ENCODE peak calls at places on chromosomes 12 and 14, in five cellular contexts. K is Peyer's patch, F is psoas muscle, J is fibroblast of lung, Z is stomach. O is an unnamed sample.

GRCh38 chr14:64998455-64998931 is 11.8 kb downstream of the FNTB start:
- DNase-seq in K (no peak), F (no peak), J (no peak), Z (no peak), O (no peak)

GRCh38 chr14:93787465-93788306 is 599 bp downstream of the PRIMA1 start:
- DNase-seq in K (no peak), F (no peak), J (no peak), Z (no peak), O (no peak)

GRCh38 chr12:104687823-104688573 is 231.2 kb downstream of the CHST11 start:
- DNase-seq in K (no peak), F (no peak), J (no peak), Z (no peak), O (no peak)

GRCh38 chr12:52230364-52231281 is 2.4 kb upstream of the KRT7 start:
- DNase-seq in K (no peak), F (no peak), J (peak; percentile 72), Z (no peak), O (no peak)

GRCh38 chr12:87107270-87107669 is 851.1 kb upstream of the MGAT4C start:
- DNase-seq in K (no peak), F (no peak), J (no peak), Z (no peak), O (no peak)

GRCh38 chr12:118541071-118541470 is 164.7 kb downstream of the SUDS3 start:
- DNase-seq in K (no peak), F (no peak), J (no peak), Z (no peak), O (no peak)

GRCh38 chr14:72607386-72608125 is 286.3 kb downstream of the DPF3 start:
- DNase-seq in K (no peak), F (no peak), J (peak; percentile 14), Z (no peak), O (peak; percentile 7)

GRCh38 chr14:102215071-102215470 is 75.4 kb downstream of the WDR20 start:
- DNase-seq in K (no peak), F (no peak), J (peak; percentile 83), Z (no peak), O (no peak)

GRCh38 chr12:105257321-105257728 is 21.4 kb upstream of the APPL2 start:
- DNase-seq in K (no peak), F (no peak), J (peak; percentile 77), Z (no peak), O (no peak)

GRCh38 chr14:76918176-76918750 is 92.1 kb downstream of the LRRC74A start:
- DNase-seq in K (peak; percentile 55), F (peak; percentile 77), J (peak; percentile 94), Z (peak; percentile 57), O (peak; percentile 56)

GRCh38 chr14:75995372-75996041 is 9.9 kb downstream of the IFT43 start:
- DNase-seq in K (peak; percentile 54), F (peak; percentile 75), J (peak; percentile 85), Z (no peak), O (no peak)

GRCh38 chr12:94380507-94380906 is 79.2 kb downstream of the CEP83 start:
- DNase-seq in K (no peak), F (no peak), J (no peak), Z (no peak), O (no peak)

GRCh38 chr14:100777366-100778077 is 48.4 kb upstream of the MEG3 start:
- DNase-seq in K (peak; percentile 8), F (no peak), J (no peak), Z (peak; percentile 1), O (no peak)

GRCh38 chr14:77988966-77989365 is 181.2 kb upstream of the NRXN3 start:
- DNase-seq in K (no peak), F (peak; percentile 50), J (peak; percentile 72), Z (no peak), O (no peak)

GRCh38 chr14:33254876-33255275 is 316.2 kb downstream of the NPAS3 start:
- DNase-seq in K (no peak), F (no peak), J (peak; percentile 10), Z (no peak), O (no peak)

GRCh38 chr14:78606111-78606510 is 435.9 kb downstream of the NRXN3 start:
- DNase-seq in K (no peak), F (no peak), J (peak; percentile 64), Z (no peak), O (no peak)

GRCh38 chr12:25845415-25845814 is 113.1 kb upstream of the RASSF8 start:
- DNase-seq in K (no peak), F (no peak), J (no peak), Z (no peak), O (no peak)

GRCh38 chr14:71651228-71651627 is 281.0 kb upstream of the RGS6 start:
- DNase-seq in K (no peak), F (no peak), J (peak; percentile 94), Z (no peak), O (no peak)

GRCh38 chr12:105378821-105379400 is 48.4 kb downstream of the C12orf75 start:
- DNase-seq in K (no peak), F (no peak), J (peak; percentile 14), Z (no peak), O (no peak)

GRCh38 chr12:30450872-30451271 is 244.8 kb downstream of the IPO8 start:
- DNase-seq in K (no peak), F (no peak), J (peak; percentile 52), Z (no peak), O (no peak)

GRCh38 chr12:49917126-49917787 is 13.6 kb upstream of the FAIM2 start:
- DNase-seq in K (no peak), F (no peak), J (no peak), Z (no peak), O (no peak)

GRCh38 chr14:66508846-66509621 is 1.1 kb downstream of the GPHN start:
- DNase-seq in K (peak; percentile 62), F (peak; percentile 39), J (peak; percentile 36), Z (no peak), O (peak; percentile 68)

GRCh38 chr14:99601301-99601945 is 2.6 kb downstream of the CCDC85C start:
- DNase-seq in K (peak; percentile 65), F (no peak), J (no peak), Z (no peak), O (peak; percentile 58)

GRCh38 chr14:102088012-102088792 is 1.4 kb upstream of the HSP90AA1 start:
- DNase-seq in K (peak; percentile 76), F (peak; percentile 63), J (no peak), Z (peak; percentile 51), O (peak; percentile 69)

GRCh38 chr14:41604793-41605534 is 1.7 kb upstream of the LRFN5 start:
- DNase-seq in K (no peak), F (peak; percentile 35), J (peak; percentile 87), Z (no peak), O (peak; percentile 16)

GRCh38 chr12:27305673-27306504 is 26.7 kb upstream of the BMAL2 start:
- DNase-seq in K (no peak), F (no peak), J (peak; percentile 78), Z (no peak), O (no peak)

GRCh38 chr14:79044894-79045624 is 874.9 kb downstream of the NRXN3 start:
- DNase-seq in K (no peak), F (no peak), J (peak; percentile 64), Z (no peak), O (peak; percentile 20)

GRCh38 chr12:70982991-70983390 is 62.5 kb upstream of the PTPRR start:
- DNase-seq in K (no peak), F (no peak), J (peak; percentile 25), Z (no peak), O (no peak)

GRCh38 chr12:90653051-90653450 is 301.9 kb downstream of the CCER1 start:
- DNase-seq in K (no peak), F (no peak), J (peak; percentile 6), Z (no peak), O (no peak)

GRCh38 chr14:39265032-39265431 is 31.3 kb downstream of the MIA2 start:
- DNase-seq in K (no peak), F (no peak), J (peak; percentile 53), Z (no peak), O (no peak)

GRCh38 chr14:51304428-51304827 is 64.4 kb downstream of the TMX1 start:
- DNase-seq in K (no peak), F (no peak), J (peak; percentile 20), Z (no peak), O (no peak)

GRCh38 chr14:98136420-98136819 is 1135.6 kb downstream of the BCL11B start:
- DNase-seq in K (no peak), F (no peak), J (no peak), Z (no peak), O (no peak)

GRCh38 chr14:98140862-98141261 is 1131.1 kb downstream of the BCL11B start:
- DNase-seq in K (no peak), F (no peak), J (no peak), Z (no peak), O (no peak)

GRCh38 chr14:98136019-98136418 is 1136.0 kb downstream of the BCL11B start:
- DNase-seq in K (no peak), F (no peak), J (no peak), Z (no peak), O (no peak)

GRCh38 chr14:98137626-98138025 is 1134.4 kb downstream of the BCL11B start:
- DNase-seq in K (no peak), F (no peak), J (no peak), Z (no peak), O (no peak)

GRCh38 chr14:98138666-98139065 is 1133.3 kb downstream of the BCL11B start:
- DNase-seq in K (peak; percentile 57), F (no peak), J (peak; percentile 2), Z (no peak), O (peak; percentile 50)
- H3K27ac ChIP-seq in K (no peak overlapping the region), F (no peak overlapping the region), J (no peak overlapping the region), Z (no peak overlapping the region), O (no peak overlapping the region)

DNA sequence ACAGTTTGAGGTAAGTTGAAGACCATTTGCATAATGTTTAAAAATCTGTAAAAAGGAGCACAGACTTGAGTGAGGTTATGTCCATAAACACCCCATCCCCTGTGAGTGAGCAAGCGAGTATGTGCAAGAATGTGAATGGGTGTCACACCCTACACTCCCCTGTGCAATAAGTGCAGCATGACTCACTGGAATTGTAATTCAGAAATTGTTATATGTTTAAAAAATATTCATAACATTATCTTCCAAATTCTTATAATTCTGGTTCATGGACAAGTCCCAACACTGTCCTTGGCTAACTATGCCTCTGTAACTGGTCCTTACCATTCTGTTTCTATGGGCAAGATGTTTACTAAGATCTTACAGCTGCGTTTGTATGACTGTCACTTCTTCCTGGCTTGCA is 207.8 kb upstream of the FAR2 start:
- DNase-seq in K (no peak), F (no peak), J (no peak), Z (no peak), O (no peak)
- H3K4me3 ChIP-seq in K (no peak overlapping the region), F (no peak overlapping the region), J (no peak overlapping the region), Z (no peak overlapping the region), O (no peak overlapping the region)

GRCh38 chr12:57165741-57166140 is 18.3 kb upstream of the LRP1-AS start:
- DNase-seq in K (peak; percentile 76), F (no peak), J (no peak), Z (no peak), O (peak; percentile 61)

GRCh38 chr12:57164966-57165365 is 17.5 kb upstream of the LRP1-AS start:
- DNase-seq in K (no peak), F (no peak), J (no peak), Z (no peak), O (no peak)

GRCh38 chr12:57164454-57164853 is 17.0 kb upstream of the LRP1-AS start:
- DNase-seq in K (no peak), F (no peak), J (no peak), Z (no peak), O (no peak)

GRCh38 chr12:57169046-57169795 is 21.8 kb upstream of the LRP1-AS start:
- DNase-seq in K (no peak), F (no peak), J (no peak), Z (no peak), O (no peak)

GRCh38 chr12:57166971-57167371 is 19.6 kb upstream of the LRP1-AS start:
- DNase-seq in K (no peak), F (no peak), J (peak; percentile 59), Z (no peak), O (no peak)
- H3K27ac ChIP-seq in K (no peak overlapping the region), F (no peak overlapping the region), J (no peak overlapping the region), Z (no peak overlapping the region), O (no peak overlapping the region)

GRCh38 chr12:62306569-62307530 is 46.6 kb downstream of the USP15 start:
- DNase-seq in K (no peak), F (no peak), J (no peak), Z (no peak), O (no peak)
- H3K4me3 ChIP-seq in K (no peak overlapping the region), F (no peak overlapping the region), J (no peak overlapping the region), Z (no peak overlapping the region), O (no peak overlapping the region)

O was measured in colonic mucosa.